ENCODE peak calls at places on chromosomes 7 and 10, in five cellular contexts. R is kidney, Q is uterus, H is coronary artery, K is GM23338. B is an unnamed sample.

GRCh38 chr10:70404906-70405824 is 1.2 kb downstream of the EIF4EBP2 start:
- DNase-seq in K (peak), R (peak), Q (peak), H (peak), B (peak)

GRCh38 chr7:65265959-65266519 is 107.6 kb upstream of the ZNF92 start:
- DNase-seq in H (no peak), R (no peak), Q (no peak), K (no peak), B (no peak)

GRCh38 chr7:80379034-80379433 is 132.8 kb downstream of the GNAT3 start:
- DNase-seq in H (no peak), Q (no peak), K (no peak), R (no peak), B (no peak)

GRCh38 chr10:44183667-44184632 is 200.9 kb downstream of the CXCL12 start:
- DNase-seq in H (no peak), Q (no peak), R (no peak), K (no peak), B (peak)

GRCh38 chr7:96088579-96088978 is 233.3 kb downstream of the SLC25A13 start:
- DNase-seq in K (no peak), R (no peak), Q (no peak), H (no peak), B (no peak)

GRCh38 chr7:129784783-129785456 is 167.8 kb downstream of the UBE2H start:
- DNase-seq in R (no peak), K (peak), Q (no peak), H (no peak), B (no peak)

GRCh38 chr7:88291401-88292173 is 15.1 kb downstream of the STEAP4 start:
- DNase-seq in Q (no peak), K (no peak), H (no peak), R (no peak), B (peak)

GRCh38 chr10:119079572-119080520 is 771 bp downstream of the EIF3A start:
- DNase-seq in Q (peak), H (peak), R (peak), K (peak), B (peak)

DNA sequence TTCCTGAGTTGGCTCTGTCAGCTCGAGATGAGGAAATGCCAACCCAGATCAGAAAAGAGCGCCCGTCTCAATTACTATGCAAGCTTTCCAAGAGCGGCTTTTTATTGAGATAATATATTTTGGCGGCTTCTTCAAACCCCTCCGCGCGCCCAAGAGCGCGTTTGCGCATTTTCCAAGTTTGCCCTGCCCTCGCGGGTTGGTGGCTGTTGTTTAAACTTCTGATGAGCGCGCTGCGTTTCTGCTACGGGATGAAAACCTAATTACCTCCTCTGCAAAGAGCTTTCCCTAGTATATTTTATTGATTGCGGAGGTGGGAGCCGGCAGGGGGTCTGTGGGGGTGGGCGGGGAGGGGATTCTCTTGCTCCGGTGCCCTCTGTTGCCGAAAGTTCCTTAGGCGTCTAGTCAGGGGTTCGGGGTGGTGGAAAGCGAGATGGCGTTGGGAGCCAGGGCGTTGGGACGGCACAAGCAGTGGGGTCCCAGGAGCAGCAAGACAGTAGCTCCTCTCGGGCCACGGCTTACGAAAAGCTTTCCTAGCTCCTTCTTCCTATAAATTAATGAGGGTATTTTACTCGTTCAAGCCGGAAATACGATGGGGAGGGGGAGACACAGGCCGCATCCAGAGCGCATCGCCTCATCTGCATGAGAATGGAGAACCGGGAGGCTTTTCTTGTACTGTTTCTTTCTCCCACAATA is 8.3 kb downstream of the NXPH1 start:
- DNase-seq in Q (no peak), R (no peak), H (no peak), K (peak), B (no peak)
- H3K4me3 ChIP-seq in Q (no peak), R (no peak), H (no peak), K (peak), B (no peak)

DNA sequence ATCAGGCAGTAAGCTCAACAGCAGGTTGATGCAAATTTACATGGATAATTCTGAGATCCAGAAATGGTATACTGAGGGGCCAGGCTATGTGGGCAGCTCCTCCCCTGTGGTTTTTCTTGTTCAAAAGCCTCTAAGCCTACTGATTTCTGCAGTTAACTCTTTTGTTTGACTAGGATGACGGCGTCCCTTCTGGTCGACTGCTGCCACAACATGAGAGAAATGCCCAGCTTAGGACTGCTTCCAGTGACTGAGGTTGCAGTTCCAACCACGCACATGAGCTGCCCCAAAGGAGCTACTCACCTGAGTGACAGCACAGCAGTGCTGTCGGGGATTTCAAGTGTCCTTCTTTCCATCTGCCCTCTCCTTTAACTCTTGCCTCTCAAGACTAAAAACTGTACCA is 973.0 kb upstream of the GHITM start:
- DNase-seq in K (peak), H (no peak), R (no peak), Q (no peak), B (no peak)
- TF ChIP-seq CTCF in K (peak), H (no peak), R (peak), Q (no peak), B (no peak)

GRCh38 chr7:151796871-151797270 is 80.0 kb downstream of the PRKAG2 start:
- DNase-seq in R (peak), Q (no peak), K (no peak), H (no peak), B (no peak)
- H3K27ac ChIP-seq in R (no peak), Q (no peak), K (no peak), H (peak), B (no peak)

GRCh38 chr10:30389543-30389942 is 40.5 kb upstream of the MTPAP start:
- DNase-seq in Q (no peak), R (no peak), K (no peak), H (no peak), B (no peak)

GRCh38 chr10:30384791-30385201 is 35.7 kb upstream of the MTPAP start:
- DNase-seq in Q (no peak), R (no peak), K (peak), H (no peak), B (no peak)

GRCh38 chr10:30384051-30384674 is 35.1 kb upstream of the MTPAP start:
- DNase-seq in R (no peak), H (no peak), K (no peak), Q (no peak), B (no peak)

GRCh38 chr10:30387646-30388243 is 38.7 kb upstream of the MTPAP start:
- DNase-seq in Q (no peak), K (no peak), R (no peak), H (no peak), B (no peak)

DNA sequence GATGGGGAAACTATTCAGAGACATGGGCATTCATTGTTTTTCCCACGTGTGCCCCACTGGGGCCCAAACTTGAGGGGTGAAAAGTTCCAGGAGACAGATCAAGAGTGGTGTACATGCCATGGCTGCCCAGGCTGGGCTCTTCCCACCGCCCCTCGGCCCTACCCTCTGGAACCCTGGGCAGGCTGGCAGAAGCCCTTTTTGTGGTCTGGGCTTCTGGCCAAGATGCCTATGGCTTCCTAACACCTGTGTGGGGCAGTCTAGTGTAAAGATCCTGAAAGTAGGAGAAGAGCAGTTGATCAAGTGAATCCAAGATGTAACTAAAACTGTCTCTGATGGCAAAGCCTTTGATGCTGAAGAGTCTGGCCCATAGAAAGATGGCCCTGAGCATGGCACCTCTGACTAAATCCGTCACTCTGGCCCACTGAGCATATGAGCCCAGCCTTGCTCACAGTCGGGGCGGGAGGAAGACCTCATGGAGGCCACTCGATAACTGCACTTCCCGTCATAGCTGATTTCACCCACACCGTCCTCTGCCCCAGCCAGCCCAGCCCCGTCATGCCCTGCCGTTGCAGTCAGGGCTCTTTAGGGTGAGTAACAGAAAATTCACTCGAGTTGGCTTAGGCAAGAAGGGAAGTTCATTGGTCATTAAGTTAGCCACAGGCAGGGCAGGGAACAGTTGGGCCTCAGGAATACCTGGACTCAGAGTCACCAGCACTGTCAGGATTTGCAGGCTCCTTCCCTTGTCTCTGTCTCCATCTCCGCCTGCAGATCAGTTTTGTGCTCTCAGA is 37.9 kb upstream of the MTPAP start:
- DNase-seq in H (no peak), R (no peak), Q (no peak), K (no peak), B (no peak)
- H3K4me3 ChIP-seq in H (no peak), R (no peak), Q (no peak), K (no peak), B (no peak)

GRCh38 chr10:59470570-59470969 is 108.2 kb upstream of the FAM13C start:
- DNase-seq in R (no peak), K (peak), H (no peak), Q (no peak), B (no peak)

GRCh38 chr10:59460601-59461000 is 98.3 kb upstream of the FAM13C start:
- DNase-seq in Q (no peak), K (no peak), R (no peak), H (no peak), B (no peak)

GRCh38 chr10:59463909-59464308 is 101.6 kb upstream of the FAM13C start:
- DNase-seq in Q (no peak), H (no peak), K (no peak), R (no peak), B (no peak)

GRCh38 chr10:59464483-59464882 is 102.1 kb upstream of the FAM13C start:
- DNase-seq in R (no peak), Q (no peak), K (no peak), H (no peak), B (no peak)

DNA sequence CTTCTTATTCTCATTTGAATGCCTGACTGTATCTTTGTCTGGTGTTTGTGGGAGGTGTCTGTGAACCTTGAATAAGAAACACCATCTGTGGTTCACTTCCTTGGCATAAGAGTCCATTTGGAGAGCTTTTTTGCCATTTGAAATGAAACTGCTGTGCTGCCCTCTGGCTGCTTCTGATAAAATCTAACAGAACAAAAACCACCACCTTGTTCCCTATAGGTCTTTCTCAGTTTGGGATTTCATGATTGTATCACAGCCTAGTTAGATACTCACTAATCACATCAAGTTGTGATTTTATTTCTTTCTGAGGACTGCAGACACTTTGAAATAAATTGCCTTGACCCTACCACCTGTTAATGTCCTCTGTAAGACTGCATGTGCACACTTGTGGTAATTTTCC is 102.7 kb upstream of the FAM13C start:
- DNase-seq in H (no peak), Q (no peak), K (peak), R (no peak), B (no peak)
- TF ChIP-seq CTCF in H (no peak), Q (peak), K (peak), R (no peak), B (no peak)

DNA sequence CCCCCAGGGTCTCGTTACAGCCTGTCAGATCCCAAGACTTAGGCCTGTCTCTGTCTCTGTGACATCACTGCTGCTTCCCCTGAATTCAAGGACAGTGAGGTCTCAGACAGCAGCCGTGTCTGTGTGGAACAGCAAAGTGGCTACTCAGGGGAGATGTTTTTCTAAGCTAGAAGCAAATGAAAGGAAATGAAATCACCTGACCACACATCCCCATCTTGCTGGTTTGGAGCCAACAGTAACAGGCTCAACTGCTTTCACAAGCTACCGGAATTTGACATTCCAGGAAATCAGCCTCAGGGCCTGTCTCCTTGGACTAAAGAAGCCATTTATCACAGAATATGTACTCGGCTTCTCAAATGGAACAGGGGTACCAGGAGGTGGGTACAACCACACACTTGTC is 73.0 kb downstream of the SPDYE5 start:
- DNase-seq in Q (no peak), H (no peak), R (no peak), K (peak), B (peak)
- H3K27ac ChIP-seq in Q (peak), H (peak), R (peak), K (peak), B (peak)

DNA sequence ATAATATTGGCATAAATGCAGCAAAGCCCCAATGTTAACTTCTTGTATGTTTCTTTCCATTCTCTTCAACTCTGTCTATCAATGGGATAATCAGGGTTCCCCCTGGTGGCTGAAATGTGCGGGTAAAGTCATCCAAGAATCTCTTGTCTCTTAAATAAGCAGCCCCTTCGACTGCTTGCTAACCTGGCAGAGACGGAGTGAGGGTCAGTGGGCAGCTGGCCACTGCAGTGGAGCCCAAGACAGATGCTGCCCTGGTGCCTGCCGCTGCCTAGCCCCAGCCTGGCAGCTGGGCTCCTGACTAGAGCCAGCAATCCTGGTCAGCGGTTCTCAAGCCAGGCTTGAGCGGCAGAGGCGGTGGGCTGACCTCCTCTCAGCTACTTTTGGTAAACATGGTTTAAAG is 248.9 kb downstream of the COBL start:
- DNase-seq in H (no peak), Q (no peak), R (no peak), K (peak), B (peak)
- H3K4me3 ChIP-seq in H (no peak), Q (no peak), R (no peak), K (no peak), B (no peak)

B was measured in lung.